ENCODE peak calls at places on chromosomes 16 and 17, in four cellular contexts. B is suprapubic skin; P is keratinocyte; H is CD8-positive, alpha-beta T cell. Q is an unnamed sample. For H3K27me3, the result is how much of the 10 kb centered on the place peaks cover.

GRCh38 chr17:74877592-74878543 is 5.1 kb upstream of the FDXR start:
- DNase-seq in P (peak), H (no peak), B (peak), Q (no peak)

GRCh38 chr16:48576927-48577326 is 33.1 kb downstream of the N4BP1 start:
- DNase-seq in B (no peak), P (peak), H (no peak), Q (no peak)

GRCh38 chr16:50263940-50264929 is 2.1 kb upstream of the ADCY7 start:
- DNase-seq in H (no peak), P (no peak), B (no peak), Q (no peak)

GRCh38 chr17:63041722-63042121 is 75.7 kb downstream of the TANC2 start:
- DNase-seq in P (no peak), B (no peak), H (no peak), Q (no peak)

GRCh38 chr17:43907425-43907981 is at the start of gene MPP2:
- DNase-seq in P (no peak), B (peak), H (peak), Q (peak)

GRCh38 chr17:11618861-11619566 is 20.7 kb downstream of the DNAH9 start:
- DNase-seq in H (no peak), B (no peak), P (no peak), Q (no peak)

GRCh38 chr17:10313037-10313672 is 59.7 kb downstream of the MYH13 start:
- DNase-seq in B (no peak), P (no peak), H (no peak), Q (no peak)

GRCh38 chr17:6066183-6066948 is 3.8 kb upstream of the WSCD1 start:
- DNase-seq in B (no peak), P (no peak), H (no peak), Q (no peak)

DNA sequence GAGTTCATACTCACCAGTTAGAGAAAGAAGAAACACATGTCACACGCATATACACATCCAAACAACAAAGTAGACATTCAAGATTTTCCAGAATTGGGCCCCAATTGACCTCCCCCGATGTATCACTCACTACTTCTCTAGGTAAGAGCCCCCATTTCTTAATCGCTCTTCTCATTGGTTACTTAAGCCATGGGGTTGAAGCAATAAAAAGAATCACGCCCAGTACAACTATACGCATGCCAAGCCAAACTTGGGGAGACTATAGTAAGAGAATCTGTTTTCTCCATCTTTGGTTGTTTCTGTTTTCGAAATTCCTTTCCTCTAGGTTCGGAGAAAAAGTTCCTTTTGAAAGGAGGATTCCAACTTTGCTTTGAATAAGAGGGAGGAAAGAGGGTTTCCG is 540 bp downstream of the DDX52 start:
- DNase-seq in P (no peak), H (no peak), B (no peak), Q (no peak)
- TF ChIP-seq CTCF in P (no peak), H (no peak), B (no peak), Q (no peak)

GRCh38 chr17:9020096-9020823 is 1.1 kb upstream of the NTN1 start:
- DNase-seq in P (no peak), B (no peak), H (no peak), Q (peak)

GRCh38 chr17:9020824-9021157 is 519 bp upstream of the NTN1 start:
- DNase-seq in B (no peak), P (no peak), H (no peak), Q (no peak)

GRCh38 chr17:9021985-9022552 is 759 bp downstream of the NTN1 start:
- DNase-seq in P (no peak), H (no peak), B (peak), Q (peak)

GRCh38 chr17:9022553-9023388 is 1.5 kb downstream of the NTN1 start:
- DNase-seq in B (peak), H (no peak), P (no peak), Q (no peak)

GRCh38 chr17:9021158-9021984 is at the start of gene NTN1:
- DNase-seq in P (no peak), B (peak), H (peak), Q (no peak)
- H3K27me3 ChIP-seq in P (half or more), B (under half), H (under half), Q (under half)

GRCh38 chr16:57026778-57027062 is 37.4 kb downstream of the NLRC5 start:
- DNase-seq in P (no peak), B (no peak), H (no peak), Q (no peak)
- H3K27ac ChIP-seq in P (no peak), B (no peak), H (no peak), Q (no peak)

DNA sequence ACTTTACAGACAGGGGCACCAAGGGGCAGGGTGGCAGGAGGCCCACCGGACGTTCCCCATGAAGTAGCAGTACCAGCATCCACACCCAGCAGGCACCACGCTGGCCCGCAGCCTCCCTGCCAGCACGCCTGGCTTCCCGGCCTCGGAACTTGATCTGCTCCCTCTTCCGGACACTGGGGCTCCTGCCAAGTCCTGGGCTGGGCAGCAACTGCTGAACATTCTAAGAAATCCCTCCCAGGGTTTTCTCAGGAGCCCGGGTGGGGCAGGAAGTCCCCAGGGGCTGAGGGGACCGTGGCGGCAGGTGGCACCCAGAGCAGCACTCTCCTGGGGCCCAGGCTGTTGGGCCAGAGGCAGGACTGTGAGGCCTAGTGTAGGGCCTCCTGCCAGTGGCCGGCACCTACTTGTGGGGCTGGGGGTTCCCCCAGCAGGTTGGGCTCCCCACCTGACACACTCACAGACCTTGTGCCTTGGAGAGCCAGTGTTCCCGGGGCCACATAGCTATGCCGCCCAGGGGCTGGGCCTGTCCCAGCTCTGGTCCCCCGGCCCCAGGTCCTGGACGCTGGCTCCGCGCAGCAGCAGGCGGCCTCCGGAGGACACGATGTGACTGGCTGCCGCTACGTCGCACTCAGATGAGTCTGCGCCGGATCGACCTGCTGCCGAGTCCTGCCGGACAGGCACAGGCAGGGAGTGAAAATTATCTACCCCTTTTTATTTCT is 86.2 kb upstream of the CBX4 start:
- DNase-seq in H (no peak), B (no peak), P (no peak), Q (no peak)
- TF ChIP-seq CTCF in H (no peak), B (no peak), P (no peak), Q (no peak)

GRCh38 chr17:4967539-4968165 is at the start of gene SPAG7:
- DNase-seq in P (no peak), B (peak), H (peak), Q (peak)
- H3K27me3 ChIP-seq in P (under half), B (under half), H (under half), Q (under half)

Q was measured in ascending aorta.